ENCODE peak calls at places on chromosomes 6 and 20, in ten cellular contexts. G is AG10803, P is A549, X is astrocyte of the spinal cord, T is fibroblast of pulmonary artery, D is GM13976, O is left ventricle myocardium inferior, A is hepatocyte, C is GM20000, H is WTC11. Q is an unnamed sample.

GRCh38 chr6:150409576-150410066 is 40.8 kb downstream of the IYD start:
- DNase-seq in G (no peak), P (no peak), X (peak), T (peak), D (no peak), O (peak), A (peak), C (no peak), H (no peak), Q (peak)

GRCh38 chr6:145728986-145729385 is 6.3 kb downstream of the EPM2A start:
- DNase-seq in G (no peak), P (no peak), X (no peak), T (no peak), D (no peak), O (no peak), A (no peak), C (no peak), H (no peak), Q (no peak)

GRCh38 chr20:35766843-35767242 is 5.0 kb upstream of the PHF20 start:
- DNase-seq in G (no peak), P (no peak), X (no peak), T (no peak), D (no peak), O (no peak), A (no peak), C (no peak), H (no peak), Q (no peak)

GRCh38 chr6:106858653-106859092 is 115.9 kb downstream of the CD24 start:
- DNase-seq in G (peak), P (peak), X (peak), T (peak), D (no peak), O (no peak), A (peak), C (no peak), H (no peak), Q (peak)

GRCh38 chr20:38674178-38675133 is 49.8 kb upstream of the SLC32A1 start:
- DNase-seq in G (peak), P (no peak), X (peak), T (peak), D (peak), O (no peak), A (peak), C (peak), H (peak), Q (peak)

GRCh38 chr6:44779130-44779826 is 391.8 kb downstream of the CDC5L start:
- DNase-seq in G (no peak), P (no peak), X (no peak), T (no peak), D (peak), O (no peak), A (no peak), C (peak), H (no peak), Q (no peak)

GRCh38 chr6:146341498-146342230 is 202.0 kb upstream of the RAB32 start:
- DNase-seq in G (no peak), P (no peak), X (peak), T (no peak), D (no peak), O (no peak), A (no peak), C (no peak), H (no peak), Q (no peak)

GRCh38 chr6:160461641-160462040 is 113.5 kb downstream of the SLC22A3 start:
- DNase-seq in G (peak), P (no peak), X (peak), T (peak), D (no peak), O (no peak), A (no peak), C (no peak), H (no peak), Q (peak)

GRCh38 chr20:33882018-33882417 is 70.9 kb downstream of the CHMP4B start:
- DNase-seq in G (no peak), P (no peak), X (no peak), T (no peak), D (no peak), O (no peak), A (no peak), C (no peak), H (no peak), Q (no peak)

GRCh38 chr6:38796006-38796405 is 80.9 kb downstream of the DNAH8 start:
- DNase-seq in G (no peak), P (no peak), X (no peak), T (no peak), D (no peak), O (no peak), A (no peak), C (no peak), H (no peak), Q (no peak)

GRCh38 chr20:54716790-54717189 is 241.4 kb downstream of the DOK5 start:
- DNase-seq in G (no peak), P (no peak), X (no peak), T (no peak), D (no peak), O (no peak), A (no peak), C (no peak), H (no peak), Q (no peak)

GRCh38 chr6:75852721-75853120 is 103.7 kb downstream of the MYO6 start:
- DNase-seq in G (no peak), P (peak), X (peak), T (peak), D (no peak), O (no peak), A (peak), C (no peak), H (no peak), Q (peak)

GRCh38 chr6:131946992-131947955 is 3.9 kb downstream of the CCN2 start:
- DNase-seq in G (peak), P (peak), X (peak), T (peak), D (no peak), O (no peak), A (no peak), C (no peak), H (no peak), Q (no peak)

GRCh38 chr20:13259921-13260320 is 38.8 kb downstream of the ISM1 start:
- DNase-seq in G (no peak), P (no peak), X (no peak), T (no peak), D (no peak), O (no peak), A (no peak), C (no peak), H (no peak), Q (no peak)

GRCh38 chr20:59800309-59800708 is 133.1 kb downstream of the SYCP2 start:
- DNase-seq in G (no peak), P (no peak), X (no peak), T (no peak), D (no peak), O (no peak), A (no peak), C (no peak), H (no peak), Q (no peak)

GRCh38 chr6:69422474-69422873 is 374.3 kb downstream of the LMBRD1 start:
- DNase-seq in G (no peak), P (no peak), X (no peak), T (no peak), D (no peak), O (no peak), A (no peak), C (no peak), H (no peak), Q (no peak)

GRCh38 chr6:134352786-134353480 is 35.0 kb upstream of the SGK1 start:
- DNase-seq in G (peak), P (no peak), X (peak), T (peak), D (no peak), O (no peak), A (no peak), C (no peak), H (no peak), Q (peak)

GRCh38 chr6:120869397-120869796 is 464.9 kb downstream of the TBC1D32 start:
- DNase-seq in G (no peak), P (no peak), X (peak), T (peak), D (no peak), O (no peak), A (peak), C (no peak), H (peak), Q (no peak)

GRCh38 chr6:37680668-37681067 is 17.0 kb downstream of the MDGA1 start:
- DNase-seq in G (peak), P (no peak), X (peak), T (no peak), D (no peak), O (no peak), A (no peak), C (no peak), H (no peak), Q (no peak)

GRCh38 chr20:59784365-59785117 is 148.9 kb downstream of the SYCP2 start:
- DNase-seq in G (no peak), P (no peak), X (no peak), T (no peak), D (peak), O (no peak), A (no peak), C (no peak), H (no peak), Q (no peak)

GRCh38 chr6:836276-836853 is 143.4 kb upstream of the EXOC2 start:
- DNase-seq in G (no peak), P (peak), X (no peak), T (no peak), D (no peak), O (no peak), A (no peak), C (no peak), H (no peak), Q (no peak)

GRCh38 chr6:69018911-69019310 is 383.8 kb downstream of the ADGRB3 start:
- DNase-seq in G (no peak), P (no peak), X (no peak), T (no peak), D (no peak), O (no peak), A (no peak), C (no peak), H (no peak), Q (no peak)

GRCh38 chr6:100461920-100462295 is 2.8 kb downstream of the SIM1 start:
- DNase-seq in G (peak), P (no peak), X (peak), T (no peak), D (no peak), O (no peak), A (no peak), C (no peak), H (no peak), Q (no peak)

GRCh38 chr20:24792641-24793495 is 156.2 kb upstream of the CST7 start:
- DNase-seq in G (no peak), P (no peak), X (no peak), T (no peak), D (no peak), O (no peak), A (no peak), C (no peak), H (no peak), Q (no peak)

GRCh38 chr6:77715588-77715987 is 62.7 kb downstream of the MEI4 start:
- DNase-seq in G (no peak), P (no peak), X (no peak), T (no peak), D (no peak), O (no peak), A (no peak), C (no peak), H (no peak), Q (no peak)

GRCh38 chr6:147434508-147434907 is 74.0 kb upstream of the SAMD5 start:
- DNase-seq in G (no peak), P (no peak), X (no peak), T (no peak), D (no peak), O (no peak), A (peak), C (no peak), H (no peak), Q (peak)

GRCh38 chr6:161257778-161258457 is 15.9 kb downstream of the AGPAT4 start:
- DNase-seq in G (peak), P (peak), X (peak), T (peak), D (no peak), O (no peak), A (no peak), C (no peak), H (no peak), Q (peak)

GRCh38 chr6:27668442-27669275 is 195.8 kb upstream of the ZNF184 start:
- DNase-seq in G (peak), P (peak), X (peak), T (peak), D (no peak), O (no peak), A (peak), C (peak), H (peak), Q (peak)

GRCh38 chr6:38897507-38897906 is 151.1 kb upstream of the GLP1R start:
- DNase-seq in G (no peak), P (no peak), X (no peak), T (no peak), D (no peak), O (no peak), A (no peak), C (no peak), H (no peak), Q (no peak)

GRCh38 chr20:11411765-11412164 is 505.9 kb upstream of the BTBD3 start:
- DNase-seq in G (no peak), P (no peak), X (no peak), T (no peak), D (no peak), O (no peak), A (no peak), C (no peak), H (peak), Q (no peak)

GRCh38 chr6:16596890-16597331 is 164.3 kb downstream of the ATXN1 start:
- DNase-seq in G (no peak), P (no peak), X (no peak), T (no peak), D (no peak), O (no peak), A (no peak), C (no peak), H (no peak), Q (no peak)

GRCh38 chr20:17646901-17647301 is 35.1 kb downstream of the RRBP1 start:
- DNase-seq in G (no peak), P (no peak), X (no peak), T (no peak), D (no peak), O (no peak), A (no peak), C (no peak), H (no peak), Q (no peak)

GRCh38 chr20:64063389-64064144 is 569 bp downstream of the TCEA2 start:
- DNase-seq in G (no peak), P (no peak), X (no peak), T (no peak), D (no peak), O (no peak), A (peak), C (no peak), H (peak), Q (peak)

GRCh38 chr6:45988635-45989034 is 27.0 kb downstream of the CLIC5 start:
- DNase-seq in G (no peak), P (no peak), X (no peak), T (no peak), D (no peak), O (peak), A (no peak), C (no peak), H (peak), Q (no peak)

GRCh38 chr6:45987866-45988265 is 27.8 kb downstream of the CLIC5 start:
- DNase-seq in G (no peak), P (no peak), X (no peak), T (no peak), D (no peak), O (no peak), A (peak), C (no peak), H (no peak), Q (no peak)

GRCh38 chr6:45990162-45990561 is 25.5 kb downstream of the CLIC5 start:
- DNase-seq in G (no peak), P (no peak), X (no peak), T (no peak), D (no peak), O (no peak), A (no peak), C (no peak), H (no peak), Q (no peak)

GRCh38 chr6:45986746-45987274 is 28.9 kb downstream of the CLIC5 start:
- DNase-seq in G (no peak), P (no peak), X (no peak), T (no peak), D (no peak), O (no peak), A (no peak), C (no peak), H (no peak), Q (no peak)

DNA sequence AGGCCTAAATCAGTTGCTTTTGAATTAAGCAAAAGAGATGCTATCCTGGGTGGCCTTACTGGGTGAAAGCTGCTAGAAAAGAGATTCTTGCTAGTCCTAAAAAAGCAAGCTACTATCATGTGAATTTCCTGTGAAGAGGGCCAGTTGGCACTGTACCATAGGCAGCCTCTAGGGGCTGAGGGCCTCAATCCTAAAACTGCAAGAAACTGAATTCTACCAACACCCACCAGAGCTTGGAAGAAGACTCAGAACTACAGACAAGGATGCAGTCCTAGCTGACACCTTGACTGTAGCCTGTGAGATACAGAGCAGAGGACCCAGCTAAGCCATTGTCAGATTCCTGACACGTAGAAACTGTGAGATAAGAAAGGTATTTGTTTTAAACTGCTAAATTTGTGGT is 24.5 kb downstream of the CLIC5 start:
- DNase-seq in G (no peak), P (no peak), X (no peak), T (no peak), D (no peak), O (no peak), A (no peak), C (no peak), H (peak), Q (no peak)
- TF ChIP-seq CTCF in G (no peak), P (no peak), X (peak), T (no peak), D (no peak), O (peak), A (no peak), C (no peak), H (peak), Q (no peak)

DNA sequence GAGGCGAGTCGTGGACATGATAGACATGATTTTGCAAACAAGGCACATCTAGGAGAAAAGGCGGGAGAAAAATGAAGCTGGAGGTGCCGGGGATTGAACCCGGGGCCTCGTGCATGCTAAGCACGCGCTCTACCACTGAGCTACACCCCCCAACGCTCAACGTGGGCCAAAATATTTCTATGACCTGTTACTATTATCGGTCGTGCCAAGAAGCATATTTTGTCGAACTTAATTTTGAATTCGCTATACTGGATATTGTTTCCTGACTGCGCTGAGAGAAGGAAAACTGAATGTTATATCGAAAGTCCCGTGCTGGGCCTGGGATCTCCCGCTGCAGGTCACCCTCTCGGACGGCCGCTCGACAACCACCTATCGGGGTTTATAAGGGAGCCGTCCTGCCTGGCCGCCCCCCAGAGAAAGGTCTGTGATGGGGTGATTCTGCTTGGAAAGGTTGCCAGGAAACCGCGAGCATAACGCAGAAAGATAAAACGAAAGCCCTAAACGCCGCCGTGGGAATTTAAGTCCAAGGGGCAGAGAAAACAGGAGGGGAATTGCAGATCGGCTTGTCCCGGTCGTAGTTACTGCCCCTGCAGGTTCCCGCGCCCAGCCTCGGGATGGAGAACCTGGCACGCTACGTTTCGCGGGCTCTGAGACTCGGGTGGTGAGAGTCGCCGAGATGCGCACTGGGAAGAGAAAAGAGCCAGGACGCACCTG is 60.0 kb downstream of the TRIM27 start:
- DNase-seq in G (peak), P (peak), X (peak), T (peak), D (peak), O (peak), A (peak), C (peak), H (peak), Q (peak)
- TF ChIP-seq CTCF in G (no peak), P (no peak), X (no peak), T (no peak), D (no peak), O (no peak), A (no peak), C (no peak), H (no peak), Q (peak)

GRCh38 chr6:99434702-99435530 is 9.8 kb upstream of the PNISR start:
- DNase-seq in G (peak), P (peak), X (peak), T (peak), D (peak), O (no peak), A (peak), C (peak), H (no peak), Q (no peak)
- TF ChIP-seq CTCF in G (peak), P (peak), X (peak), T (peak), D (peak), O (peak), A (peak), C (peak), H (no peak), Q (peak)

DNA sequence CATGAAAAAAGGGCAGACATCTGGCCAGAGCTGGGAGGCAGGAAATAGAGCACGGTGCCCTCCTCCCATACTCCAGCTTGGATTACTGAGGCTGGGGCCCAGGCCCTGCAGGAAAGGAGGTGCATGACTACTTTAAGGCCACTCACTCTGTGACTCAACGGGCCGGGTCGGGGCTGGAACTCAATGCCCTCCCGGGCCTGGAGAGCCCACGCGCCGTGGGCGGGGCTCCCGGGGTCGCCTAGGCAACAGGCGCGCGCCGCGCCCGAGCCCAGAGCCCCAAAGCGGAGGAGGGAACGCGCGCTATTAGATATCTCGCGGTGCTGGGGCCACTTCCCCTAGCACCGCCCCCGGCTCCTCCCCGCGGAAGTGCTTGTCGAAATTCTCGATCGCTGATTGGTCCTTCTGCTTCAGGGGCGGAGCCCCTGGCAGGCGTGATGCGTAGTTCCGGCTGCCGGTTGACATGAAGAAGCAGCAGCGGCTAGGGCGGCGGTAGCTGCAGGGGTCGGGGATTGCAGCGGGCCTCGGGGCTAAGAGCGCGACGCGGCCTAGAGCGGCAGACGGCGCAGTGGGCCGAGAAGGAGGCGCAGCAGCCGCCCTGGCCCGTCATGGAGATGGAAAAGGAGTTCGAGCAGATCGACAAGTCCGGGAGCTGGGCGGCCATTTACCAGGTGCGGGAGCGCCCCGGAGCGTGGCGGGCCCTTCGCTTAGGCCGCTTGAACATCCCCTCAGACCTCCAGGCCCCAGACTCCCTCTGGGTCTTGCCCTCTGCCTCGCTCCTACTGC is at the start of gene PTPN1:
- DNase-seq in G (peak), P (peak), X (peak), T (peak), D (peak), O (peak), A (peak), C (peak), H (peak), Q (peak)
- TF ChIP-seq CTCF in G (peak), P (no peak), X (peak), T (peak), D (no peak), O (peak), A (no peak), C (no peak), H (no peak), Q (no peak)

GRCh38 chr20:46657137-46657536 is 5.9 kb upstream of the SLC13A3 start:
- DNase-seq in G (no peak), P (no peak), X (no peak), T (no peak), D (no peak), O (no peak), A (no peak), C (no peak), H (no peak), Q (no peak)
- TF ChIP-seq CTCF in G (no peak), P (no peak), X (no peak), T (no peak), D (no peak), O (no peak), A (no peak), C (no peak), H (no peak), Q (no peak)